ENCODE peak calls at places on chromosomes 16 and 17, in eight cellular contexts. S is tibial nerve, R is A549, X is lower leg skin, G is stomach, J is heart left ventricle, M is right lobe of liver, E is erythroblast. I is an unnamed sample.

GRCh38 chr17:72890711-72891110 is 201.8 kb downstream of the SLC39A11 start:
- DNase-seq in E (no peak), M (no peak), G (no peak), S (no peak), X (peak; percentile 0), J (no peak), R (peak; percentile 25), I (no peak)

GRCh38 chr16:81655474-81656162 is 123.5 kb upstream of the PLCG2 start:
- DNase-seq in X (no peak), M (no peak), E (no peak), R (no peak), S (no peak), G (no peak), J (no peak), I (no peak)

GRCh38 chr16:66304151-66304550 is 62.3 kb upstream of the CDH5 start:
- DNase-seq in M (peak; percentile 22), S (no peak), J (no peak), E (no peak), G (peak; percentile 20), R (no peak), X (peak; percentile 76), I (no peak)

GRCh38 chr16:81515281-81515680 is 70.7 kb downstream of the CMIP start:
- DNase-seq in X (no peak), G (no peak), R (no peak), M (no peak), E (no peak), S (no peak), J (no peak), I (no peak)

GRCh38 chr17:11391134-11391533 is 150.1 kb downstream of the SHISA6 start:
- DNase-seq in J (no peak), R (no peak), E (no peak), G (no peak), M (no peak), S (no peak), X (no peak), I (no peak)

GRCh38 chr16:48960830-48961229 is 320.8 kb downstream of the CBLN1 start:
- DNase-seq in J (no peak), R (no peak), E (no peak), S (no peak), M (no peak), X (no peak), G (no peak), I (no peak)

GRCh38 chr16:35841632-35842031 is 2382.2 kb downstream of the TP53TG3F start:
- DNase-seq in S (no peak), J (no peak), X (no peak), M (no peak), R (no peak), E (no peak), G (no peak), I (no peak)

GRCh38 chr16:4142268-4142667 is 26.0 kb upstream of the ADCY9 start:
- DNase-seq in G (no peak), M (no peak), X (no peak), E (peak; percentile 12), J (no peak), S (no peak), R (no peak), I (no peak)

GRCh38 chr17:512926-513325 is 160.3 kb upstream of the RPH3AL start:
- DNase-seq in X (no peak), J (no peak), G (no peak), R (no peak), M (no peak), S (no peak), E (no peak), I (no peak)

GRCh38 chr17:7740481-7741001 is 23.0 kb downstream of the DNAH2 start:
- DNase-seq in E (no peak), G (no peak), R (no peak), X (no peak), M (no peak), S (no peak), J (no peak), I (no peak)

GRCh38 chr17:46056800-46057304 is 57.8 kb downstream of the STH start:
- DNase-seq in X (no peak), S (no peak), M (no peak), J (no peak), G (no peak), R (peak; percentile 74), E (no peak), I (no peak)

GRCh38 chr16:29899516-29900101 is at the start of gene SEZ6L2:
- DNase-seq in R (peak; percentile 94), M (no peak), E (no peak), G (peak; percentile 89), J (peak; percentile 54), S (no peak), X (no peak), I (peak; percentile 92)

GRCh38 chr17:32341857-32342602 is at the start of gene C17orf75:
- DNase-seq in R (peak; percentile 90), E (peak; percentile 92), X (peak; percentile 94), M (peak; percentile 78), G (peak; percentile 83), J (peak; percentile 82), S (peak; percentile 33), I (peak; percentile 76)

GRCh38 chr16:48574148-48574547 is 35.8 kb downstream of the N4BP1 start:
- DNase-seq in R (no peak), E (no peak), X (no peak), G (no peak), S (no peak), M (no peak), J (no peak), I (no peak)

GRCh38 chr17:18859256-18859655 is 1.3 kb downstream of the PRPSAP2 start:
- DNase-seq in J (no peak), G (no peak), X (peak; percentile 42), S (no peak), M (no peak), E (peak; percentile 39), R (no peak), I (no peak)

GRCh38 chr17:81354944-81355327 is 40.3 kb upstream of the BAHCC1 start:
- DNase-seq in E (no peak), X (no peak), J (no peak), S (no peak), R (no peak), G (no peak), M (no peak), I (no peak)

GRCh38 chr16:88924834-88925539 is 52.0 kb downstream of the CBFA2T3 start:
- DNase-seq in R (peak; percentile 61), S (no peak), G (no peak), J (peak; percentile 50), E (peak; percentile 21), M (no peak), X (no peak), I (peak; percentile 100)

GRCh38 chr17:7858487-7858832 is 657 bp downstream of the CYB5D1 start:
- DNase-seq in G (no peak), X (peak; percentile 89), M (peak; percentile 66), R (peak; percentile 69), E (peak; percentile 66), S (no peak), J (peak; percentile 39), I (no peak)

GRCh38 chr17:59565171-59565958 is at the start of gene DHX40:
- DNase-seq in M (peak; percentile 94), S (peak; percentile 88), X (peak; percentile 99), G (peak; percentile 96), J (peak; percentile 95), R (peak; percentile 98), E (peak; percentile 97), I (peak; percentile 86)
- TF ChIP-seq POLR2A in M (no peak), S (no peak), X (no peak), G (no peak), J (no peak), R (peak; percentile 52), E (peak; percentile 75), I (peak; percentile 62)

DNA sequence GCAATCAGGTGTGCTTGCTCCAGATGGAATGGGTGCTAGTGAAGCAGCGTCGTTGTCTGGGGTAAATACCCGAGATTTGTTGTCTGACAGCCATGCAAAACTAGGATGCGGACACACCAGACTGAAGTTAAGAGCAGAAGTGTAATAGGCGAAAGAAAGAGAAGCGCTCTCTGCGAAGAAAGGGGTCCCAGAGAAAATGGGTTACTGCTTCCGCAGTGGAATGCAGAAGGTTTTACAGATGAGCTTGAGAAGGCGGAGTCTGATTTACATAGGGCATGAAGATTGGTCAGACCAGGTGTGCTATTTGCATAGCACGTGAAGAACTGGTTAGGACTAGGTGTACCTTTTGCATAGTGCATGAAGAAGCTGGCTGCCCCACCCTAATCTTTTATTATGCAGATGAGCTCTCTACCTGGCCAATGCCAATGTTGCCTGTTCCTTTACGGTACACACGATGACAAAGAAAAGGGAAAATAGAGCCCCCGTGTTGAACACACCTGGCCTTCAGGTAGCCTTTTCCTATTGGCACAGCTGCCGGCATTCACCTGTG is 32.0 kb upstream of the SNN start:
- DNase-seq in X (no peak), E (no peak), S (no peak), J (no peak), M (no peak), G (peak; percentile 79), R (no peak), I (no peak)
- TF ChIP-seq POLR2A in X (no peak), E (no peak), S (no peak), J (no peak), M (no peak), G (no peak), R (no peak), I (no peak)

DNA sequence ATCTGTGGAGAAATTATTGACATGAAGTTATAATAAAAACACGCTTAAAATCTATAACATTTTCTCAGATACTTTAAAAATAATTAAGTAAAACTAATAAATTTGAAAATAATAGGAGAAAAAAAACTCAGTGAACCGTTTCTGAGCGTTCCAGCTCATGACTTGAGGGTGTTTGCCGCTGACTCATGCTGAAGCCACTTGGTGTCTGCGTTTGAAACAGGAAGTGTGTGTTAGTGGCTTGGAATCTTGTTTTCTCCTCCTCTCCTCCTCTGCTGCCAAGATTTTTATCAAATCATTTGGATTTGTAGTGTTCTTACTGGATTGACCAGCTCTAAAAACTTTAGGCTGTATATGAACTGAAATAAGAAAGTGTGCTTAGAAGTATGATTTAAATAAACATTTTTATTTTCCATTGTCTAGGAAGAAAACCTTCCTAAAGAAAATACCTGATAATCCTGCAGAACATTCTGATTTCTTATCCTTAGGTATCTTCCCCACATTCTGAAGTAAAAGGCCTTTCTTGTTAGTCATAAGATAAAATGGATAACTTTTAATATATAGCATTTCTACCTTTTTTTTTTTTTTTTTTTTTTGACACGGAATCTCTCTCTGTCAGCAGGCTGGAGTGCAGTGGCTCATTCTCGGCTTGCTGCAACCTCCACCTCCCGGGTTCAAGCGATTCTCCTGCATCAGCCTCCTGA is 30.8 kb downstream of the USP10 start:
- DNase-seq in E (peak; percentile 81), X (no peak), R (peak; percentile 87), S (no peak), J (peak; percentile 57), M (peak; percentile 71), G (peak; percentile 63), I (peak; percentile 56)
- TF ChIP-seq POLR2A in E (no peak), X (no peak), R (no peak), S (no peak), J (no peak), M (peak; percentile 61), G (no peak), I (no peak)

DNA sequence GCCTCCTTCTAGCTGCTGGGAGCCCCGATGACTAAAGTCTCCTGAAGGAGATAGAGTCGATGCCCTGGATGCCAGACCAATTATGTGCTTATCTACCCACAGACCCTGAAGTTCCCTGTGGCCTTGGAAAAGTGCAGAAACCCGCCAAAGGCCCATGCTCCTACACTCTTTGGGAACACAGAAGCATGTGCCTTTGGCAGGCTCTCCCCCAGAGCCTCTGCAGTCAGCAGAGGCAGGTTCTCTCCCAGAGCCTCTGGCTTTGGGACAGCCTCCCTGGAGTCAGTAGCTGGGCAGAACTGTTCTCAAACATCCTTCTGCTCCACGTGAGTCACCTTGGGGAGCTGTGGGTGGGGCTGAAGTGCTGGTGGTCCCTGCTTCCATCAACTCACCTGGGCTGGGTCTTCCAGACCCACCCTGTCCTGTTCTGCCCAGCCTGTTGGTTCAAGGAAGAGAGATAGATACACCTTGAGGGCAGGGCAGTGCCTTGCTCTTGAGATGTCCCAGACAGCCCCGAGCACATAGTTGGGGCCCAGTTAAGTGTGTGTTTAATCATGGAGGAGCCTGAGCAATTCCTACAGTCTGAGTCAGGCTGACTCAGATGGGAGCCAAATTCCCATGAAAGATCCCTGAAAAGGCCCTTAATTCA is 3.2 kb upstream of the CDK5RAP3 start:
- DNase-seq in E (no peak), G (peak; percentile 58), X (no peak), R (peak; percentile 80), S (no peak), M (no peak), J (no peak), I (peak; percentile 84)
- TF ChIP-seq POLR2A in E (no peak), G (no peak), X (no peak), R (no peak), S (no peak), M (no peak), J (no peak), I (no peak)

I was measured in H54.